ENCODE peak calls at places on chromosomes 3 and 15, in five cellular contexts. E is HepG2, S is sigmoid colon, Q is stomach, H is K562. A is an unnamed sample.

GRCh38 chr15:48507416-48508065 is 138.0 kb downstream of the FBN1 start:
- DNase-seq in E (peak; percentile 43), S (no peak), Q (no peak), H (peak; percentile 28), A (no peak)

GRCh38 chr15:91469627-91470567 is 369.8 kb downstream of the SV2B start:
- DNase-seq in E (no peak), S (no peak), Q (peak; percentile 29), H (peak; percentile 44), A (peak; percentile 19)

GRCh38 chr3:188006726-188007393 is 147.1 kb upstream of the LPP start:
- DNase-seq in E (no peak), S (no peak), Q (no peak), H (no peak), A (no peak)

GRCh38 chr3:192091831-192092230 is 630.9 kb downstream of the PYDC2 start:
- DNase-seq in E (no peak), S (no peak), Q (no peak), H (no peak), A (no peak)

GRCh38 chr15:31372635-31373091 is 46.0 kb downstream of the KLF13 start:
- DNase-seq in E (no peak), S (peak; percentile 90), Q (no peak), H (no peak), A (no peak)

GRCh38 chr15:90315276-90315982 is 36.7 kb upstream of the ZNF774 start:
- DNase-seq in E (peak; percentile 30), S (peak; percentile 97), Q (peak; percentile 69), H (no peak), A (peak; percentile 84)

GRCh38 chr3:114417682-114418081 is 123.9 kb downstream of the TIGIT start:
- DNase-seq in E (no peak), S (no peak), Q (no peak), H (no peak), A (no peak)

GRCh38 chr15:40927497-40928346 is 1.4 kb upstream of the DLL4 start:
- DNase-seq in E (no peak), S (no peak), Q (no peak), H (peak; percentile 75), A (peak; percentile 44)

GRCh38 chr15:62649793-62650420 is 392.6 kb upstream of the TPM1 start:
- DNase-seq in E (no peak), S (peak; percentile 75), Q (no peak), H (no peak), A (no peak)

GRCh38 chr3:4425055-4425454 is 42.0 kb downstream of the SUMF1 start:
- DNase-seq in E (no peak), S (no peak), Q (no peak), H (no peak), A (no peak)

GRCh38 chr15:85421116-85421925 is 40.9 kb downstream of the AKAP13 start:
- DNase-seq in E (no peak), S (no peak), Q (no peak), H (no peak), A (no peak)

GRCh38 chr3:159821737-159822136 is 166.9 kb upstream of the IL12A start:
- DNase-seq in E (no peak), S (no peak), Q (no peak), H (no peak), A (no peak)

GRCh38 chr3:14716593-14716992 is 41.7 kb downstream of the C3orf20 start:
- DNase-seq in E (no peak), S (no peak), Q (no peak), H (no peak), A (no peak)

GRCh38 chr3:10962481-10963036 is 30.0 kb upstream of the SLC6A1 start:
- DNase-seq in E (no peak), S (no peak), Q (no peak), H (no peak), A (no peak)

GRCh38 chr15:31438601-31439265 is 112.1 kb downstream of the KLF13 start:
- DNase-seq in E (no peak), S (no peak), Q (no peak), H (no peak), A (no peak)

GRCh38 chr15:55518641-55519040 is 10.6 kb upstream of the DNAAF4 start:
- DNase-seq in E (no peak), S (no peak), Q (no peak), H (no peak), A (no peak)

GRCh38 chr3:158101330-158102218 is 4.6 kb downstream of the SHOX2 start:
- DNase-seq in E (no peak), S (no peak), Q (no peak), H (no peak), A (no peak)

GRCh38 chr3:55204417-55204816 is 276.6 kb upstream of the LRTM1 start:
- DNase-seq in E (no peak), S (no peak), Q (no peak), H (no peak), A (no peak)

GRCh38 chr15:45179221-45179985 is 8.4 kb downstream of the SHF start:
- DNase-seq in E (peak; percentile 48), S (no peak), Q (peak; percentile 59), H (peak; percentile 56), A (peak; percentile 69)

GRCh38 chr3:7728566-7729519 is 772.8 kb upstream of the LMCD1 start:
- DNase-seq in E (no peak), S (no peak), Q (no peak), H (no peak), A (no peak)

GRCh38 chr3:148238421-148238821 is 459.3 kb upstream of the AGTR1 start:
- DNase-seq in E (no peak), S (no peak), Q (no peak), H (no peak), A (no peak)

GRCh38 chr3:181773921-181774320 is 62.2 kb downstream of the SOX2 start:
- DNase-seq in E (no peak), S (no peak), Q (no peak), H (no peak), A (no peak)

GRCh38 chr3:4866841-4867240 is 112.4 kb upstream of the BHLHE40 start:
- DNase-seq in E (no peak), S (no peak), Q (no peak), H (no peak), A (peak; percentile 19)

GRCh38 chr3:105448338-105448982 is 81.8 kb downstream of the ALCAM start:
- DNase-seq in E (no peak), S (no peak), Q (no peak), H (no peak), A (no peak)

GRCh38 chr3:50122661-50123391 is 32.3 kb upstream of the SEMA3F start:
- DNase-seq in E (no peak), S (peak; percentile 63), Q (no peak), H (no peak), A (no peak)
- TF ChIP-seq POLR2AphosphoS5 in E (no peak), S (no peak), Q (no peak), H (no peak), A (no peak)

GRCh38 chr3:165643433-165643824 is 193.8 kb downstream of the BCHE start:
- DNase-seq in E (no peak), S (no peak), Q (no peak), H (no peak), A (no peak)

GRCh38 chr3:165641569-165642310 is 195.5 kb downstream of the BCHE start:
- DNase-seq in E (no peak), S (no peak), Q (no peak), H (no peak), A (no peak)

GRCh38 chr3:165644331-165644730 is 192.9 kb downstream of the BCHE start:
- DNase-seq in E (no peak), S (no peak), Q (no peak), H (no peak), A (no peak)

GRCh38 chr3:165640970-165641369 is 196.3 kb downstream of the BCHE start:
- DNase-seq in E (no peak), S (no peak), Q (no peak), H (no peak), A (no peak)

GRCh38 chr3:165642761-165643432 is 194.3 kb downstream of the BCHE start:
- DNase-seq in E (no peak), S (peak; percentile 72), Q (no peak), H (no peak), A (peak; percentile 48)
- TF ChIP-seq EP300 in E (no peak), S (no peak), Q (no peak), H (no peak), A (no peak)

GRCh38 chr15:37055481-37055880 is 44.9 kb downstream of the MEIS2 start:
- DNase-seq in E (no peak), S (no peak), Q (no peak), H (no peak), A (no peak)

GRCh38 chr15:37056168-37056893 is 44.0 kb downstream of the MEIS2 start:
- DNase-seq in E (no peak), S (peak; percentile 78), Q (no peak), H (no peak), A (no peak)

GRCh38 chr15:37058316-37058985 is 41.9 kb downstream of the MEIS2 start:
- DNase-seq in E (peak; percentile 19), S (no peak), Q (no peak), H (no peak), A (no peak)

GRCh38 chr15:37057831-37058230 is 42.5 kb downstream of the MEIS2 start:
- DNase-seq in E (no peak), S (no peak), Q (no peak), H (no peak), A (no peak)

DNA sequence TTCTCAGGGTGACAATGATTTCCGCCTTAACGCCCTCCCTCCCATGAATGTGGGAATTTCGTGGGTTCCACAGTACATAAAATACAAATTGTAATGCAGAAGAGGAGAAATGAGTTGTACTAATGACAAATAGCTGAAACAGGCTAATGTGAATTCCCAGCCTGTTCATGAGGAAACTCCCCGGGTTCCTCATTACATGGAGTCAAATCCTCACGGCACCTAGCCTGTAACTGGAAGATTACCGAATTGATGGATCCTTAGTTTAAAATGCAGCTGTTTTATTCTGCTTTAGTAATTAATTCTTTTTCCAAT is 43.5 kb downstream of the MEIS2 start:
- DNase-seq in E (no peak), S (no peak), Q (no peak), H (no peak), A (no peak)
- H3K27ac ChIP-seq in E (no peak overlapping the region), S (peak overlapping the region; percentile 58), Q (no peak overlapping the region), H (peak overlapping the region; percentile 57), A (peak overlapping the region; percentile 16)

DNA sequence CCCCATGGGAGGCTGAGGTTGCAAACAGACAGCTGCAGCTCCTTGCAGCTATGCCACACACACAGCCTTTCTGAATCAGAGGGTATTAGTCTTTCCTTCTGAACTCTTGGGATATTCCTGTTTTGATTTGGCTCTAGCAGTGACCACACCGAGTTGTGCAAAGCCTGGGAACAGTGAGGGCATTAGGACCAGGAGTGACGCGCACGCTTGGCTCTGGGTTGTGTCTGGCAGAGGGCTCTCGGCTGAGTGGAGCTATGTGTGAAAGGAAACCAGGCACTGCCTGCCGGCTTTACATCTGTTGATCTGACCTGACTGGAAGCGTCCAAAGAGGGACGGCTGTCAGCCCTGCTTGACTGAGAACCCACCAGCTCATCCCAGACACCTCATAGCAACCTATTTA is at the start of gene GALNT15:
- DNase-seq in E (no peak), S (peak; percentile 96), Q (peak; percentile 69), H (no peak), A (peak; percentile 70)
- TF ChIP-seq POLR2AphosphoS5 in E (no peak), S (peak; percentile 84), Q (peak; percentile 74), H (no peak), A (peak; percentile 76)